ENCODE peak calls at places on chromosome 16, in eight cellular contexts. U, P, O, I, F, W, T and G are unnamed samples.

GRCh38 chr16:4032768-4033167 is 83.5 kb downstream of the ADCY9 start:
- DNase-seq in U (no peak), P (peak; percentile 94), O (no peak), I (peak; percentile 26), F (no peak), W (no peak), T (no peak), G (peak; percentile 51)

GRCh38 chr16:9256196-9256595 is 164.8 kb downstream of the HAPSTR1 start:
- DNase-seq in U (peak; percentile 95), P (peak; percentile 53), O (peak; percentile 13), I (no peak), F (no peak), W (no peak), T (peak; percentile 46), G (peak; percentile 70)

GRCh38 chr16:51286272-51286671 is 135.2 kb upstream of the SALL1 start:
- DNase-seq in U (no peak), P (no peak), O (no peak), I (no peak), F (no peak), W (no peak), T (no peak), G (no peak)

GRCh38 chr16:28293589-28293935 is 1.2 kb downstream of the SBK1 start:
- DNase-seq in U (no peak), P (no peak), O (no peak), I (no peak), F (no peak), W (no peak), T (no peak), G (no peak)

GRCh38 chr16:50592996-50593395 is 44.8 kb downstream of the NKD1 start:
- DNase-seq in U (no peak), P (no peak), O (no peak), I (no peak), F (no peak), W (no peak), T (no peak), G (no peak)

GRCh38 chr16:84867696-84868095 is 47.9 kb downstream of the CRISPLD2 start:
- DNase-seq in U (no peak), P (no peak), O (peak; percentile 5), I (no peak), F (no peak), W (no peak), T (no peak), G (no peak)

GRCh38 chr16:14015461-14015860 is 55.7 kb upstream of the MRTFB start:
- DNase-seq in U (no peak), P (no peak), O (no peak), I (no peak), F (no peak), W (no peak), T (no peak), G (no peak)

GRCh38 chr16:82700541-82701240 is 73.9 kb downstream of the CDH13 start:
- DNase-seq in U (no peak), P (no peak), O (no peak), I (no peak), F (peak; percentile 32), W (no peak), T (no peak), G (no peak)

GRCh38 chr16:62665269-62665668 is 629.0 kb upstream of the CDH8 start:
- DNase-seq in U (peak; percentile 66), P (no peak), O (no peak), I (no peak), F (no peak), W (no peak), T (no peak), G (no peak)

GRCh38 chr16:89534147-89534788 is 26.1 kb downstream of the SPG7 start:
- DNase-seq in U (no peak), P (no peak), O (no peak), I (peak; percentile 59), F (peak; percentile 3), W (no peak), T (no peak), G (no peak)

GRCh38 chr16:75307506-75307905 is 56.1 kb upstream of the BCAR1 start:
- DNase-seq in U (no peak), P (no peak), O (no peak), I (no peak), F (no peak), W (no peak), T (no peak), G (no peak)

GRCh38 chr16:75308011-75308410 is 56.6 kb upstream of the BCAR1 start:
- DNase-seq in U (no peak), P (peak; percentile 65), O (no peak), I (no peak), F (no peak), W (no peak), T (no peak), G (no peak)

GRCh38 chr16:75306102-75306762 is 54.8 kb upstream of the BCAR1 start:
- DNase-seq in U (no peak), P (peak; percentile 59), O (no peak), I (no peak), F (peak; percentile 15), W (no peak), T (peak; percentile 73), G (peak; percentile 50)

GRCh38 chr16:75304521-75305363 is 53.3 kb upstream of the BCAR1 start:
- DNase-seq in U (no peak), P (peak; percentile 89), O (peak; percentile 41), I (no peak), F (peak; percentile 95), W (peak; percentile 50), T (peak; percentile 56), G (peak; percentile 38)

DNA sequence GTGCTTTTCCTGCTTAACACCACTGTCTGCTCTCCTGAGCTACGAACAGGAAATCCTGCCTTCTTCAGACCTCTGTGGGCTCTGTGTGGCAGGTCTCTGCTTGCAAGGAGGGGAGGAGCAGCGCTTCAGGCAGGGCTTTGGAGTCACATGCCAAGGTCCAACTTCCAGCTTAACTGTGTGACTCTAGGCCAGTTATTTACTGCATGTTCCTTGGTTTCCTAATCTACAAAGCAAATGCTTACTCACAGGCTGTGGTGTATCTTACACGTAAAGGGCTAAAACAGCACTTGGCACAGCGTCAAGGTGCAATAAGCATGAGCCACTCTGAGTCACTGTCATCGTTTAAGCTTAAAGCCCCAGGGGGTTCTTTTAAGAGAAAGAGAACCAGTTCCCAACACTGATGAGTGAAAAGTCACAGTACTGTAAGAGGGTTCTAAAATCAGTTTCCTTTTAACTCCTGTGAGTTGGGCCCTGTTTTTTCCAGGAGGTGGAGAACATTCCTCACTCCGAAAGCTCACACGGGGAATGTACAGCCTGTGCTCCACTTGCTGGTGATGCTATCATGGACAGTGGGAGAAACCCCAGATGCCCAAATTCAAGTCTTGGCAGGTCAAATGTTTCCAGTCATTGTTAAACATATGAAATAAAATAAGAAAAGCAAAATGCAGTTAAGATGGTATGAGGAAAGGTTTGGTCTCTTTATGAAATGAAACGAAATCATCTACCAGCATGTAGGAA is 54.1 kb upstream of the BCAR1 start:
- DNase-seq in U (peak; percentile 70), P (peak; percentile 93), O (peak; percentile 40), I (peak; percentile 15), F (peak; percentile 100), W (peak; percentile 99), T (peak; percentile 95), G (peak; percentile 92)
- TF ChIP-seq CTCF in U (no peak), P (no peak), O (no peak), I (no peak), F (peak; percentile 32), W (no peak), T (no peak), G (no peak)

DNA sequence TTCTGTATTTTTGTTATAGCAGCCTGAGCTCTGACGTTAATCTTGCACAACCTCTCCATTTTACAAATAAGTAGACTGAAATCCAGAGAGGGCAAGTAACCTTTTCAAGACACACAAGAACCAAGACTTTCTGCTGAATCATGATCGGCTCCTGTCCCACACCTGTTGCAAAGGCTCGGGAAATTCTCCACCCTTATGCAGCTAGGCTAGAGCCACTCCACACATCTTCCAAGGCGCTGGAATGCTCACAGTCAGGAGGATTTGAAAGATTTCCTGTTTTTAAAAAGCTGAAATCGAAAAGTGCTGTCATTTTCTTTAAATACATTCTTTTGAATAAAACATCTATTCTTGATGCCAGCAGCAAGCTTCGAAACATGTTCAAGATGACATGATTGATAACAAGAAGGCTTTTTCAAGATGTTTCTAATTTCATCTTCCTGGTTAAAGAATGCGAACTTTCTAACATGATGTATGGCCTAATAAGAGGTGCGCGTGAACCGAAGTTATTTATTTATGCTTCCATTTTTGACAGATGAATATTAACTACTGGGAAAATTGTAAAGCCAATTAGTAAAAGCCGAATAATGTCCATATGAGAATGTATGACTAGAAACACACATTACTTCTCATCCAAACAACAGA is 219.7 kb upstream of the CDH5 start:
- DNase-seq in U (no peak), P (no peak), O (no peak), I (no peak), F (no peak), W (no peak), T (no peak), G (no peak)
- TF ChIP-seq CTCF in U (no peak), P (no peak), O (no peak), I (no peak), F (no peak), W (no peak), T (no peak), G (no peak)

DNA sequence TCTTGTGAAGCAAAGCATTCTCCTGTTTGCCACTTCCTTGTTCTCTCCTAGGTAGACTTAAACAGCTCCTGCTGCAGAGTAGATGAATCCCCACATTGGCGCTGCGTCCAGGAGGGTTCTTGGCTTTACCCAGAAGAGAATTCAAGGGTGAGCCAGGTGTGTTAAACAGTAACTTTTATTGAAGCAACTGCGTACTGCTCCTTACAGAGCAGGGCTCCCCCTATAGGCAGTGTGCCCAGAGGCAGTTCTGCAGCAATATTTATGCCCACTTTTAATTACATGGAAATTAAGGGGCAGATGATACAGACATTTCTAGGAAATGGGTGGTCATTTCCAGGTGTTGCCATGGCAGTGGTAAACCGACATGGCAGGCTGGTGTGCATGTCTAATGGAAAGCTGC is 987.6 kb upstream of the RBFOX1 start:
- DNase-seq in U (no peak), P (no peak), O (no peak), I (no peak), F (no peak), W (no peak), T (no peak), G (no peak)
- TF ChIP-seq CTCF in U (peak; percentile 61), P (no peak), O (no peak), I (no peak), F (peak; percentile 20), W (no peak), T (no peak), G (no peak)

GRCh38 chr16:46688101-46688656 is 799 bp downstream of the VPS35 start:
- DNase-seq in U (no peak), P (no peak), O (peak; percentile 25), I (no peak), F (peak; percentile 16), W (no peak), T (no peak), G (no peak)

GRCh38 chr16:46689492-46690280 is at the start of gene ORC6:
- DNase-seq in U (peak; percentile 98), P (peak; percentile 98), O (peak; percentile 98), I (peak; percentile 97), F (peak; percentile 96), W (peak; percentile 63), T (peak; percentile 97), G (peak; percentile 99)

GRCh38 chr16:46691720-46692119 is 2.3 kb downstream of the ORC6 start:
- DNase-seq in U (no peak), P (no peak), O (no peak), I (no peak), F (no peak), W (no peak), T (no peak), G (no peak)

GRCh38 chr16:46688657-46689491 is at the start of gene VPS35:
- DNase-seq in U (peak; percentile 100), P (peak; percentile 99), O (peak; percentile 100), I (peak; percentile 100), F (peak; percentile 98), W (peak; percentile 93), T (peak; percentile 99), G (peak; percentile 100)

GRCh38 chr16:46690281-46691178 is 1.1 kb downstream of the ORC6 start:
- DNase-seq in U (peak; percentile 52), P (no peak), O (no peak), I (no peak), F (no peak), W (no peak), T (no peak), G (peak; percentile 46)
- TF ChIP-seq CTCF in U (no peak), P (no peak), O (no peak), I (no peak), F (peak; percentile 39), W (no peak), T (no peak), G (no peak)